ENCODE peak calls at places on chromosomes 11 and 22, in seven cellular contexts. W, D, A, B, P, U and F are unnamed samples.

GRCh38 chr22:42174062-42174461 is 43.5 kb upstream of the CYP2D6 start:
- DNase-seq in U (no peak), A (peak), P (no peak), W (no peak), D (no peak), B (peak), F (no peak)

GRCh38 chr11:1300569-1301187 is 8.8 kb downstream of the TOLLIP start:
- DNase-seq in U (no peak), W (no peak), A (no peak), D (no peak), B (peak), P (peak), F (no peak)

GRCh38 chr22:36493690-36494110 is 12.3 kb upstream of the TXN2 start:
- DNase-seq in D (no peak), W (no peak), A (no peak), B (no peak), P (peak), U (no peak), F (no peak)

GRCh38 chr11:115918579-115918978 is 414.4 kb upstream of the CADM1 start:
- DNase-seq in D (no peak), W (no peak), A (no peak), P (no peak), B (no peak), U (no peak), F (no peak)

GRCh38 chr11:61838921-61839320 is 10.8 kb downstream of the FADS2 start:
- DNase-seq in D (no peak), B (no peak), U (no peak), A (no peak), W (no peak), P (no peak), F (no peak)

GRCh38 chr11:12276356-12276755 is 101.0 kb upstream of the PARVA start:
- DNase-seq in U (no peak), W (no peak), A (no peak), P (no peak), B (peak), D (no peak), F (no peak)

GRCh38 chr11:117900144-117900651 is 23.7 kb upstream of the FXYD6 start:
- DNase-seq in A (no peak), U (no peak), B (peak), D (no peak), W (no peak), P (no peak), F (no peak)

GRCh38 chr11:14067686-14068085 is 105.2 kb downstream of the SPON1 start:
- DNase-seq in A (no peak), D (no peak), W (no peak), U (no peak), P (no peak), B (no peak), F (no peak)

GRCh38 chr11:33663121-33663520 is 37.5 kb downstream of the C11orf91 start:
- DNase-seq in B (no peak), A (no peak), W (no peak), P (no peak), D (no peak), U (no peak), F (no peak)

GRCh38 chr22:24969588-24970301 is 17.2 kb downstream of the KIAA1671 start:
- DNase-seq in W (no peak), A (peak), B (peak), P (peak), U (peak), D (peak), F (peak)

GRCh38 chr11:40186401-40187091 is 1272.9 kb downstream of the LRRC4C start:
- DNase-seq in B (no peak), D (peak), U (no peak), A (no peak), W (no peak), P (no peak), F (no peak)

GRCh38 chr11:299951-300735 is 817 bp upstream of the IFITM5 start:
- DNase-seq in A (no peak), B (peak), D (peak), W (peak), U (no peak), P (no peak), F (no peak)

GRCh38 chr11:17525570-17525969 is 18.6 kb downstream of the USH1C start:
- DNase-seq in P (no peak), U (no peak), W (no peak), A (no peak), D (no peak), B (no peak), F (no peak)

GRCh38 chr11:19698493-19699292 is 13.9 kb upstream of the NAV2 start:
- DNase-seq in B (no peak), A (peak), D (no peak), U (no peak), W (no peak), P (no peak), F (no peak)

GRCh38 chr22:49502126-49502826 is 325.4 kb downstream of the BRD1 start:
- DNase-seq in A (peak), W (no peak), U (peak), B (peak), P (no peak), D (no peak), F (no peak)

GRCh38 chr11:19673924-19674390 is 38.7 kb upstream of the NAV2 start:
- DNase-seq in W (no peak), A (peak), U (no peak), P (peak), D (no peak), B (peak), F (no peak)

GRCh38 chr22:40534379-40535188 is 101.9 kb downstream of the MRTFA start:
- DNase-seq in A (peak), B (peak), W (no peak), U (no peak), P (no peak), D (no peak), F (no peak)

GRCh38 chr11:125193158-125193557 is 28.6 kb downstream of the PKNOX2 start:
- DNase-seq in B (no peak), D (no peak), W (no peak), P (no peak), A (no peak), U (no peak), F (no peak)

GRCh38 chr11:133762538-133762937 is 82.8 kb downstream of the SPATA19 start:
- DNase-seq in U (no peak), D (no peak), W (no peak), B (peak), P (no peak), A (no peak), F (no peak)

GRCh38 chr11:8315463-8315862 is 51.8 kb upstream of the LMO1 start:
- DNase-seq in W (no peak), A (no peak), P (no peak), B (no peak), U (no peak), D (peak), F (no peak)

GRCh38 chr11:112558691-112559090 is 298.0 kb upstream of the PLET1 start:
- DNase-seq in U (no peak), D (no peak), A (peak), P (no peak), B (no peak), W (no peak), F (peak)

GRCh38 chr22:42171946-42172345 is 41.3 kb upstream of the CYP2D6 start:
- DNase-seq in P (no peak), U (no peak), D (no peak), W (no peak), A (no peak), B (no peak), F (no peak)

GRCh38 chr11:3198815-3199214 is 19.8 kb downstream of the MRGPRG start:
- DNase-seq in P (no peak), U (no peak), B (no peak), W (no peak), D (no peak), A (no peak), F (no peak)

GRCh38 chr11:124823512-124824376 is 23.5 kb upstream of the MSANTD2 start:
- DNase-seq in D (no peak), U (no peak), W (no peak), B (no peak), A (no peak), P (peak), F (peak)

GRCh38 chr11:69008774-69009440 is 4.1 kb downstream of the MRGPRF start:
- DNase-seq in D (peak), U (peak), W (peak), P (peak), A (peak), B (peak), F (peak)

GRCh38 chr22:39559456-39560105 is 11.0 kb upstream of the CACNA1I start:
- DNase-seq in A (no peak), D (peak), B (peak), P (no peak), W (peak), U (no peak), F (peak)

GRCh38 chr22:17105143-17106129 is 15.7 kb downstream of the TMEM121B start:
- DNase-seq in B (no peak), A (no peak), U (no peak), W (no peak), D (no peak), P (no peak), F (no peak)

GRCh38 chr22:49903322-49904039 is 14.8 kb downstream of the ALG12 start:
- DNase-seq in B (peak), A (no peak), W (no peak), D (peak), P (no peak), U (no peak), F (no peak)

GRCh38 chr11:473975-474785 is 24.1 kb downstream of the PTDSS2 start:
- DNase-seq in W (no peak), B (no peak), P (no peak), D (no peak), A (no peak), U (no peak), F (no peak)

GRCh38 chr22:25598609-25599008 is 34.1 kb downstream of the GRK3 start:
- DNase-seq in B (no peak), A (no peak), P (no peak), U (no peak), D (no peak), W (no peak), F (no peak)

GRCh38 chr11:116793476-116794096 is 1.9 kb upstream of the APOA5 start:
- DNase-seq in W (no peak), P (no peak), U (peak), B (no peak), A (no peak), D (peak), F (no peak)

GRCh38 chr22:24810043-24810749 is 4.2 kb downstream of the SGSM1 start:
- DNase-seq in W (no peak), U (no peak), A (no peak), P (no peak), B (peak), D (peak), F (no peak)

GRCh38 chr11:116851631-116852030 is 14.2 kb upstream of the APOA1 start:
- DNase-seq in P (no peak), D (no peak), A (no peak), W (no peak), B (no peak), U (no peak), F (no peak)

GRCh38 chr11:123375832-123376231 is 54.2 kb upstream of the GRAMD1B start:
- DNase-seq in U (no peak), P (no peak), B (no peak), D (no peak), W (no peak), A (no peak), F (no peak)

GRCh38 chr11:90235536-90235935 is 12.7 kb upstream of the CHORDC1 start:
- DNase-seq in U (no peak), P (no peak), D (no peak), W (no peak), A (peak), B (no peak), F (no peak)

GRCh38 chr11:23473782-23474181 is 613.5 kb upstream of the CCDC179 start:
- DNase-seq in U (no peak), A (peak), D (no peak), B (no peak), P (no peak), W (no peak), F (no peak)

GRCh38 chr22:29308791-29309262 is 2.4 kb downstream of the GAS2L1 start:
- DNase-seq in D (peak), U (no peak), P (no peak), A (peak), B (no peak), W (no peak), F (no peak)

GRCh38 chr22:40583058-40583741 is 53.3 kb downstream of the MRTFA start:
- DNase-seq in A (no peak), B (no peak), U (no peak), W (no peak), P (no peak), D (no peak), F (no peak)

GRCh38 chr11:67433536-67434394 is 3.7 kb downstream of the PTPRCAP start:
- DNase-seq in U (no peak), P (no peak), D (no peak), W (no peak), A (no peak), B (no peak), F (no peak)

GRCh38 chr11:67435031-67435726 is 2.3 kb downstream of the PTPRCAP start:
- DNase-seq in B (no peak), D (no peak), W (no peak), U (no peak), P (no peak), A (no peak), F (no peak)

GRCh38 chr11:67432655-67433349 is 4.5 kb downstream of the RPS6KB2 start:
- DNase-seq in A (no peak), B (no peak), P (no peak), D (no peak), U (no peak), W (no peak), F (no peak)

GRCh38 chr11:67435727-67436458 is 1.6 kb downstream of the PTPRCAP start:
- DNase-seq in U (no peak), P (no peak), A (no peak), D (no peak), W (no peak), B (no peak), F (no peak)

GRCh38 chr11:67434395-67434881 is 3.0 kb downstream of the PTPRCAP start:
- DNase-seq in B (no peak), U (no peak), P (no peak), W (no peak), D (no peak), A (no peak), F (no peak)
- H3K27ac ChIP-seq in B (no peak), U (no peak), P (no peak), W (no peak), D (no peak), A (no peak), F (no peak)

GRCh38 chr11:73188301-73188700 is 29.8 kb upstream of the P2RY2 start:
- DNase-seq in P (no peak), D (no peak), U (no peak), W (no peak), A (no peak), B (no peak), F (no peak)

GRCh38 chr11:73189723-73190556 is 28.1 kb upstream of the P2RY2 start:
- DNase-seq in U (no peak), W (no peak), A (no peak), P (no peak), D (no peak), B (no peak), F (no peak)

GRCh38 chr11:73187854-73188253 is 30.2 kb upstream of the P2RY2 start:
- DNase-seq in W (no peak), D (no peak), B (peak), P (no peak), A (no peak), U (no peak), F (no peak)

GRCh38 chr11:73190557-73190885 is 27.6 kb upstream of the P2RY2 start:
- DNase-seq in D (no peak), A (no peak), U (no peak), P (no peak), W (no peak), B (no peak), F (no peak)

GRCh38 chr11:73189315-73189714 is 28.8 kb upstream of the P2RY2 start:
- DNase-seq in D (no peak), P (no peak), B (no peak), A (no peak), U (no peak), W (no peak), F (no peak)
- H3K9ac ChIP-seq in D (no peak), P (no peak), B (no peak), A (no peak), U (no peak), W (peak), F (no peak)

GRCh38 chr11:108944486-108945178 is 279.8 kb downstream of the DDX10 start:
- DNase-seq in B (no peak), P (no peak), A (no peak), D (no peak), W (no peak), U (no peak), F (no peak)
- H3K27ac ChIP-seq in B (no peak), P (no peak), A (no peak), D (no peak), W (no peak), U (no peak), F (peak)

GRCh38 chr22:20430641-20431519 is 6.7 kb downstream of the SCARF2 start:
- DNase-seq in P (peak), A (peak), B (peak), W (peak), D (peak), U (peak), F (peak)

GRCh38 chr22:20428496-20429253 is 8.9 kb downstream of the SCARF2 start:
- DNase-seq in W (no peak), B (no peak), P (no peak), D (no peak), U (no peak), A (no peak), F (no peak)

GRCh38 chr22:20431520-20432237 is 5.9 kb downstream of the SCARF2 start:
- DNase-seq in A (no peak), W (peak), D (peak), B (peak), P (no peak), U (no peak), F (no peak)

GRCh38 chr22:20429254-20430100 is 8.1 kb downstream of the SCARF2 start:
- DNase-seq in B (peak), A (no peak), P (peak), W (peak), D (peak), U (no peak), F (peak)

DNA sequence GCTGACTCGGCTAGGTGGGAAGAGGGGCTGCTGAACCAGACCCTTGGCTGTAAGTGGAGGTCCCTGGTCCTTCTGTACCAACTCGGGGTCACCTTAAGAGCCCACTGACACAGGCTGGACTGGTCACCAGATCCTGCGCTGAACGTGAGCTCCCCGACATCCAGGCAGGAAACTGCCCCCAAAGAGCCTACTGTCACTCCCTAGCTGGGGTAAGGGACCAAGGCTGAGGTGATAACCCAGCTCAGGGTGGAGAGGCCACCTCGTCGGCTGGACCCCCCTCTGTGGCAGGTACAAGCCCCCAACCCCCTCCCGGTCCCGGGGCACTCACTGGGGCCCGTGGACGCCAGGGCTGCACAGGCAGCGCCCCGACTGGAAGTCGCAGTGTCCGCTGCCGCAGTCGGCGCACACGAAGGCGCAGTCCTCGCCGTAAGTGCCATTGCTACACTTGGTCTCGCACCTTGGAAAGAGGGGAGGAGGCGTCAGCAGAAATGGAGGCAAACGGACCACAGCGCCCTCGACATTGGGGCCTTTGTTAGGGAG is 7.5 kb downstream of the SCARF2 start:
- DNase-seq in B (no peak), P (no peak), W (no peak), A (no peak), U (no peak), D (no peak), F (peak)
- H3K9ac ChIP-seq in B (no peak), P (no peak), W (peak), A (no peak), U (peak), D (no peak), F (no peak)

GRCh38 chr11:74162688-74163467 is 7.9 kb downstream of the C2CD3 start:
- DNase-seq in B (no peak), P (no peak), W (no peak), U (no peak), A (no peak), D (no peak), F (no peak)
- H3K27ac ChIP-seq in B (no peak), P (no peak), W (no peak), U (no peak), A (no peak), D (no peak), F (no peak)

GRCh38 chr22:46934746-46935491 is 172.5 kb downstream of the TBC1D22A start:
- DNase-seq in D (no peak), P (peak), B (peak), W (peak), A (peak), U (peak), F (peak)
- H3K9ac ChIP-seq in D (no peak), P (no peak), B (no peak), W (peak), A (peak), U (peak), F (no peak)